ENCODE peak calls at places on chromosomes 1 and 21, in ten cellular contexts. W is ovary; L is fibroblast of mammary gland; P is epithelial cell of esophagus; C is hepatocyte; B is CD4-positive, CD25-positive, alpha-beta regulatory T cell; S is GM12865; Y is cardiac fibroblast; H is fibroblast of lung; G is skeletal muscle cell. T is an unnamed sample.

GRCh38 chr1:98903726-98904125 is 100.9 kb downstream of the PLPPR5 start:
- DNase-seq in W (no peak), L (no peak), P (no peak), C (no peak), B (no peak), S (no peak), Y (peak), H (peak), G (peak), T (no peak)

GRCh38 chr1:84892657-84893618 is at the start of gene LPAR3:
- DNase-seq in W (peak), L (peak), P (peak), C (peak), B (no peak), S (no peak), Y (peak), H (no peak), G (no peak), T (no peak)

GRCh38 chr21:34129971-34130597 is 56.7 kb downstream of the MRPS6 start:
- DNase-seq in W (no peak), L (peak), P (no peak), C (peak), B (no peak), S (no peak), Y (peak), H (peak), G (no peak), T (no peak)

GRCh38 chr21:44549525-44550211 is 1.6 kb downstream of the KRTAP10-2 start:
- DNase-seq in W (no peak), L (no peak), P (no peak), C (no peak), B (no peak), S (no peak), Y (no peak), H (no peak), G (no peak), T (no peak)

GRCh38 chr1:151494741-151495281 is 16.4 kb upstream of the CGN start:
- DNase-seq in W (no peak), L (peak), P (peak), C (peak), B (no peak), S (peak), Y (peak), H (peak), G (peak), T (no peak)

GRCh38 chr1:151616505-151616849 is 4.6 kb downstream of the SNX27 start:
- DNase-seq in W (no peak), L (peak), P (peak), C (no peak), B (no peak), S (no peak), Y (no peak), H (peak), G (no peak), T (no peak)

GRCh38 chr1:33302325-33302724 is 18.6 kb downstream of the A3GALT2 start:
- DNase-seq in W (no peak), L (no peak), P (no peak), C (no peak), B (no peak), S (peak), Y (peak), H (no peak), G (no peak), T (no peak)

GRCh38 chr1:29123871-29124365 is at the start of gene TMEM200B:
- DNase-seq in W (peak), L (no peak), P (no peak), C (peak), B (no peak), S (no peak), Y (no peak), H (no peak), G (no peak), T (no peak)

GRCh38 chr1:110829955-110830553 is 42.9 kb upstream of the CD53 start:
- DNase-seq in W (no peak), L (peak), P (peak), C (peak), B (peak), S (peak), Y (peak), H (peak), G (no peak), T (no peak)

GRCh38 chr1:111490220-111490619 is 13.2 kb downstream of the ADORA3 start:
- DNase-seq in W (no peak), L (no peak), P (no peak), C (no peak), B (no peak), S (no peak), Y (no peak), H (no peak), G (no peak), T (no peak)

GRCh38 chr1:246750752-246751151 is 26.5 kb downstream of the SCCPDH start:
- DNase-seq in W (no peak), L (no peak), P (no peak), C (peak), B (no peak), S (no peak), Y (no peak), H (no peak), G (no peak), T (no peak)

GRCh38 chr1:112674440-112674985 is at the start of gene MOV10:
- DNase-seq in W (peak), L (peak), P (peak), C (peak), B (peak), S (peak), Y (peak), H (peak), G (peak), T (peak)

GRCh38 chr1:206631085-206631509 is 4.2 kb upstream of the DYRK3 start:
- DNase-seq in W (peak), L (peak), P (peak), C (peak), B (no peak), S (peak), Y (peak), H (peak), G (peak), T (no peak)

GRCh38 chr1:32454726-32455125 is 10.1 kb upstream of the ZBTB8B start:
- DNase-seq in W (no peak), L (peak), P (peak), C (peak), B (no peak), S (no peak), Y (peak), H (peak), G (no peak), T (no peak)

GRCh38 chr1:104855550-104855949 is 1105.9 kb downstream of the AMY1C start:
- DNase-seq in W (no peak), L (no peak), P (no peak), C (no peak), B (no peak), S (no peak), Y (no peak), H (no peak), G (no peak), T (no peak)

GRCh38 chr1:234869182-234870019 is 259.2 kb downstream of the TOMM20 start:
- DNase-seq in W (no peak), L (no peak), P (no peak), C (no peak), B (no peak), S (no peak), Y (no peak), H (no peak), G (no peak), T (no peak)

GRCh38 chr1:112794654-112795239 is 79.6 kb upstream of the PPM1J start:
- DNase-seq in W (no peak), L (no peak), P (no peak), C (no peak), B (no peak), S (peak), Y (no peak), H (no peak), G (no peak), T (no peak)

GRCh38 chr1:11648732-11649158 is 5.5 kb downstream of the FBXO2 start:
- DNase-seq in W (no peak), L (no peak), P (peak), C (peak), B (peak), S (no peak), Y (no peak), H (no peak), G (no peak), T (no peak)

GRCh38 chr1:11650331-11650991 is 3.8 kb downstream of the FBXO2 start:
- DNase-seq in W (peak), L (peak), P (peak), C (peak), B (peak), S (peak), Y (peak), H (peak), G (no peak), T (peak)

GRCh38 chr1:11649237-11649623 is 5.0 kb downstream of the FBXO2 start:
- DNase-seq in W (no peak), L (no peak), P (no peak), C (no peak), B (no peak), S (no peak), Y (no peak), H (no peak), G (no peak), T (no peak)

GRCh38 chr1:11651017-11651416 is 3.2 kb downstream of the FBXO2 start:
- DNase-seq in W (no peak), L (no peak), P (no peak), C (no peak), B (no peak), S (no peak), Y (no peak), H (no peak), G (no peak), T (no peak)

GRCh38 chr1:11649624-11650330 is 4.5 kb downstream of the FBXO2 start:
- DNase-seq in W (no peak), L (no peak), P (no peak), C (no peak), B (no peak), S (no peak), Y (no peak), H (no peak), G (no peak), T (no peak)
- H3K4me3 ChIP-seq in W (no peak), L (no peak), P (no peak), C (no peak), B (no peak), S (no peak), Y (no peak), H (no peak), G (no peak), T (peak)

GRCh38 chr1:116352349-116352813 is 20.7 kb upstream of the ATP1A1 start:
- DNase-seq in W (no peak), L (no peak), P (peak), C (no peak), B (no peak), S (peak), Y (peak), H (no peak), G (no peak), T (no peak)
- H3K4me3 ChIP-seq in W (no peak), L (no peak), P (no peak), C (no peak), B (peak), S (no peak), Y (no peak), H (no peak), G (no peak), T (no peak)

DNA sequence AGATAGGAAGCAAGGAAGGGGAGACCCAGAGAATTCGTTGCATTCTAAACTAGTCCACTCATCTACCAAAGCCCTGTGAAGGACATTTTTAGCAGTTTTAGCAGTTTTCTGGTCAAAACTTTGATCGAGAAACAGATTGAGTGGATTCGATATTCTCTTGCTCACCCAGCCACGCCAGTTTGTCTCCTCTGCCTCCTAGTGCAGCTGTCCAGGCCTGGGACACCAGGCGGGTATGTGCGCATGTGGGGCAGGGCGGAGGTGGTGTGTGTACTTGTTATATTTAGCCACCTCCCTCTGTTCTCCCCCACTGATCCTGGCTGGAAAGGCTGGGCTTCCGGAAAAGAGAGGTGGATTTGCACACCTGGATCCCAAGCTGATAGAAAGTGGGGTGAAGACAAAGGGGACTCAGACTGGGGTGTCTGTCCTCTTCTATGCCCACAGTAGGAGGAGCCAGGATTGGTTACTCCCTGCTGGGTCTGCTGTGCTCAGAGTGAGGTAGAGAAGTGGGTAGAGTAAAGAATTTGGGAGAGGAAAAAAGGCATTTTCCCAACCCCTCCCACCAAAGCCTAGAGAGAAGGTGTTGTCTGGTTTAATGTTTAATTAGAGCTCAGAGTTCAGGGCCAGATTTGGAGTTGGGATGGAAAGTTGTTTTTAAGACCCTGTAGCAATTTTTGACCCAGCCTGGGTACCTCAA is 3.8 kb downstream of the LMNA start:
- DNase-seq in W (no peak), L (no peak), P (peak), C (peak), B (no peak), S (no peak), Y (no peak), H (no peak), G (no peak), T (peak)
- H3K4me3 ChIP-seq in W (peak), L (peak), P (peak), C (no peak), B (peak), S (no peak), Y (peak), H (peak), G (peak), T (peak)

DNA sequence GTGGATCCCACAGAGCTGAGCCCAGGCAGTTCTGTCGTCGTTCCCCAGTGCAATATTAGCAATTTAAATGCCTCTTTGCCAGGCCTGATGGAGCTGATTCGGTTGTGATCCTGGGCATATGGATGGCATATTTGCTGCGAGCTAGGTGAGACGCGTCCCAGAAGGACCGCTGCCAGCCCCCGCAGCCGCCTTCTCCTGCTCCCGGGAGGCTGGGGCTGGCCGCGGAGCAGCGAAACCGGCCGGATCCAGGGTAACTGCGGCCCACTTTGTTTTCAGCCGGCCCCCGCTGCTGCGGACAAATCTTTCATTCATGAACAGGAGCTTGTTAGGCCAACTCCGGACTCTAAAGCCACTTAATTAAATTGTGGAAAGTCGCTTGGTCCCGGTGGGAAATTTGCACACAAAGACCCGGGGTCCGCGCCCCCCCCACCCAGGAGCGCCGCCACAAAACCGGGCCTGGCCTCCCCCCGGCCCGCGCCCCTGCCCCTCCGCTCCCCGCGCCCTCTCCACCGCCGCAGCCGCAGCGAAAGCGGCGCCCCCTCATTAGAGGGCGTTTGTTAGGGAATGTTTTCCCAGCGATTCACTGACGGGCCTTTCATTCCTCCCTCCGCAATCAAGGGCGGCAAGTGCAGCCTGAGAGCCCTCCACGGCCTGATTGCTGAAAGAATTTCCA is 383.3 kb downstream of the RRAGC start:
- DNase-seq in W (no peak), L (no peak), P (no peak), C (no peak), B (no peak), S (peak), Y (no peak), H (peak), G (no peak), T (no peak)
- H3K4me3 ChIP-seq in W (no peak), L (no peak), P (no peak), C (no peak), B (no peak), S (peak), Y (no peak), H (no peak), G (no peak), T (peak)

DNA sequence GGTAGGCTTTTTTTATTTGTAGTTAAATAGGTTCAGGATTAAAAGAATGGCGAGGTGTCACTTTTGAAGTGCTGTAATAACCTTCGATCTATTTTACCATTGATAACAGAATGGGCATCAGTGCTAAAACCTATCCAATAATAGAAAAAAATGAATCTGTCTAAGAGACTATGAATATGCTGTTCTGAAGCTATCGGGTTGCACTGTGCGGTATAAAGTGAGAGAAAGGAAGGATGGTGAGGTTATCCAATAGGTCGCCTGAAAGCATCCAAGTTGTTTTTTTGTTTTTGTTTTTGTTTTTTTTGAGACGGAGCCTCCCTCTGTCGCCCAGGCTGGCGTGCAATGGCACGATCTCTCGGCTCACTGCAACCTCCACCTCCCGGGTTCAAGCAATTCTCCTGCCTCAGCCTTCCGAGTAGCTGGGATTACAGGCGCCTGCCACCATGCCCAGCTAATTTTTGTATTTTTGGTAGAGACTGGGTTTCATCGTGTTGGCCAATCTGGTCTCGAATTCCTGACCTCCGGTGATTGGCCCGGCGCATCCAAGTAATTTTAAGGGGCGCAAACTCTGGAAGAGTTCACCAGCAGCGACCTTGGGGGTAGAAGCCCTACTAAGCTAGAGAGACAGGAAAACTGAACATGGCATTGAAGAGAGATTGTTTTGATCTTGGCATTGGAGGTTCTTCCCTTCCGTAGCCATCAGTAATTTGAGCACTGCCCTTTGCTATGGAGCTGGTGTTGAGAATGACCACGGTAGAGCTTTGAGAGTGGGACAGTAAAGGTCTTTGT is 8.7 kb upstream of the MDM4 start:
- DNase-seq in W (peak), L (peak), P (peak), C (peak), B (no peak), S (peak), Y (peak), H (peak), G (no peak), T (no peak)
- H3K4me3 ChIP-seq in W (peak), L (peak), P (peak), C (peak), B (peak), S (peak), Y (peak), H (peak), G (peak), T (peak)

GRCh38 chr1:1911390-1912041 is 3.5 kb upstream of the CALML6 start:
- DNase-seq in W (peak), L (no peak), P (no peak), C (peak), B (no peak), S (no peak), Y (no peak), H (no peak), G (no peak), T (no peak)

GRCh38 chr1:1908506-1908791 is 6.6 kb upstream of the CALML6 start:
- DNase-seq in W (no peak), L (no peak), P (peak), C (no peak), B (no peak), S (peak), Y (no peak), H (no peak), G (no peak), T (no peak)

GRCh38 chr1:1910651-1911389 is 4.2 kb upstream of the CALML6 start:
- DNase-seq in W (peak), L (no peak), P (no peak), C (peak), B (no peak), S (no peak), Y (no peak), H (no peak), G (no peak), T (peak)

GRCh38 chr1:1907098-1907736 is 7.8 kb upstream of the CALML6 start:
- DNase-seq in W (peak), L (no peak), P (peak), C (peak), B (no peak), S (peak), Y (no peak), H (no peak), G (no peak), T (peak)

DNA sequence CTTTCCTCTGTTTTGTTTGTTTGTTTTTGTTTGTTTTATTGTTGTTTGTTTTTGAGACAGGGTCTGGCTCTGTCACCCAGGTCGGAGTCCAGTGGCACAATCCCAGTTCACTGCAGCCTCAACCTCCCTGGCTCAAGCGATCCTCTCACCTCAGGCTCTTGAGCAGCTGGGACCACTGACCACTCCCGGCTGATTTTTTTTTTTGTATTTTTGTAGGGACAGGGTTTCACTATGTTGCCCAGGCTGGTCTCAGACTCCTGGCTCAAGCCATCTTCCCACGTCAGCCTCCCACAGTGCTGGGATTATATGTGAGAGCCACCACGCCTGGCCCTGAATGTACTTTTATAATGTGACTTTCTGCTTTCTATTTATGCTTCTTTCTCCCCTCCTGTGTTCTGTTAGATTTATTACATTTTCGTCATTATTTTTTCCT is 5.0 kb upstream of the CALML6 start:
- DNase-seq in W (no peak), L (no peak), P (no peak), C (peak), B (no peak), S (no peak), Y (no peak), H (no peak), G (no peak), T (no peak)
- H3K4me3 ChIP-seq in W (no peak), L (peak), P (peak), C (no peak), B (no peak), S (peak), Y (peak), H (peak), G (peak), T (peak)

DNA sequence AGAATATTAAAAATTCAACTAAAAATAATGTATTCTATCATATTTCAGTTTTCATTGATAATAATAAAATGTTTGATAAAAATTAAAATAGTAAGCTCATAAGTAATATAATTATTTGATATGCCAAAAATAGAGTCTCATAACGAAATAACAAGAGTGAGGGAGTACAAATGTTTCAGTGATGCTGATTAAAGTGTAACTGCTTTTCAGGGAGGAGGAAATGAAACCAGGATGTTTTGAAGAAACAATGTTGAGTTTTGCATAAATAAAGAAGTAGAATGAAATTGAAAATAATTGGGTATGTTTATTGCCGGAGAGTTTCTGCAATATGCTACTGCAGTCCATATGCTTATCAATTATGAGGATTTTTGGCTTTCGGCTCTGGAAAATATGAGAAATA is 1159.8 kb upstream of the ADGRL2 start:
- DNase-seq in W (no peak), L (no peak), P (no peak), C (no peak), B (no peak), S (peak), Y (no peak), H (no peak), G (no peak), T (no peak)
- H3K4me3 ChIP-seq in W (no peak), L (no peak), P (no peak), C (no peak), B (no peak), S (no peak), Y (no peak), H (no peak), G (no peak), T (no peak)